ENCODE peak calls at places on chromosomes 13 and 19, in eight cellular contexts. W is stomach; B is Peyer's patch; U is thoracic aorta; Z is CD4-positive, CD25-positive, alpha-beta regulatory T cell; V is MM.1S; C is mesenchymal stem cell; F is uterus. R is an unnamed sample.

GRCh38 chr13:33178197-33178699 is 107.3 kb downstream of the STARD13 start:
- DNase-seq in W (no peak), B (no peak), U (no peak), Z (no peak), V (no peak), C (no peak), F (no peak), R (no peak)

GRCh38 chr13:23570099-23570926 is at the start of gene TNFRSF19:
- DNase-seq in W (no peak), B (no peak), U (no peak), Z (no peak), V (no peak), C (peak; percentile 56), F (peak; percentile 78), R (no peak)

GRCh38 chr13:21402586-21403307 is 56.4 kb downstream of the ZDHHC20 start:
- DNase-seq in W (no peak), B (no peak), U (no peak), Z (no peak), V (no peak), C (peak; percentile 51), F (no peak), R (no peak)

GRCh38 chr19:7550987-7551761 is 15.7 kb downstream of the PNPLA6 start:
- DNase-seq in W (peak; percentile 85), B (peak; percentile 77), U (no peak), Z (no peak), V (peak; percentile 89), C (peak; percentile 21), F (peak; percentile 68), R (no peak)

GRCh38 chr13:30792257-30793000 is 57.1 kb downstream of the ALOX5AP start:
- DNase-seq in W (peak; percentile 71), B (peak; percentile 75), U (peak; percentile 38), Z (no peak), V (no peak), C (peak; percentile 93), F (peak; percentile 78), R (no peak)

GRCh38 chr13:59774511-59774911 is 389.2 kb downstream of the DIAPH3 start:
- DNase-seq in W (no peak), B (no peak), U (no peak), Z (no peak), V (no peak), C (peak; percentile 70), F (no peak), R (no peak)

GRCh38 chr19:15118248-15118647 is 11.0 kb downstream of the SYDE1 start:
- DNase-seq in W (no peak), B (no peak), U (no peak), Z (no peak), V (no peak), C (no peak), F (no peak), R (no peak)

GRCh38 chr13:38921081-38921480 is 69.5 kb downstream of the STOML3 start:
- DNase-seq in W (no peak), B (no peak), U (no peak), Z (no peak), V (no peak), C (no peak), F (no peak), R (no peak)

GRCh38 chr19:11496391-11497163 is 9.1 kb downstream of the ZNF653 start:
- DNase-seq in W (peak; percentile 76), B (peak; percentile 83), U (peak; percentile 27), Z (peak; percentile 41), V (peak; percentile 39), C (peak; percentile 84), F (peak; percentile 70), R (no peak)

GRCh38 chr13:33665776-33666175 is 152.2 kb upstream of the RFC3 start:
- DNase-seq in W (no peak), B (no peak), U (no peak), Z (no peak), V (no peak), C (no peak), F (no peak), R (no peak)

GRCh38 chr13:41597348-41598041 is 140.1 kb downstream of the RGCC start:
- DNase-seq in W (no peak), B (no peak), U (no peak), Z (no peak), V (no peak), C (no peak), F (no peak), R (no peak)

GRCh38 chr19:47541507-47541906 is 26.6 kb upstream of the NAPA start:
- DNase-seq in W (no peak), B (peak; percentile 55), U (no peak), Z (no peak), V (no peak), C (peak; percentile 80), F (no peak), R (no peak)

GRCh38 chr13:108494991-108495661 is 134.3 kb upstream of the MYO16 start:
- DNase-seq in W (no peak), B (no peak), U (no peak), Z (no peak), V (no peak), C (peak; percentile 10), F (no peak), R (no peak)

GRCh38 chr13:21435710-21436151 is 23.4 kb downstream of the ZDHHC20 start:
- DNase-seq in W (peak; percentile 68), B (peak; percentile 80), U (peak; percentile 13), Z (peak; percentile 4), V (peak; percentile 12), C (peak; percentile 87), F (peak; percentile 51), R (no peak)

GRCh38 chr13:105139048-105139379 is 1396.4 kb downstream of the EFNB2 start:
- DNase-seq in W (no peak), B (no peak), U (no peak), Z (no peak), V (peak; percentile 13), C (no peak), F (no peak), R (no peak)
- H3K4me1 ChIP-seq in W (no peaks in the 10 kb centered on the region), B (no peaks in the 10 kb centered on the region), U (peaks cover 3% of the 10 kb centered on the region), Z (peaks cover 12% of the 10 kb centered on the region), V (peaks cover 8% of the 10 kb centered on the region), C (no peaks in the 10 kb centered on the region), F (no peaks in the 10 kb centered on the region), R (no peaks in the 10 kb centered on the region)

DNA sequence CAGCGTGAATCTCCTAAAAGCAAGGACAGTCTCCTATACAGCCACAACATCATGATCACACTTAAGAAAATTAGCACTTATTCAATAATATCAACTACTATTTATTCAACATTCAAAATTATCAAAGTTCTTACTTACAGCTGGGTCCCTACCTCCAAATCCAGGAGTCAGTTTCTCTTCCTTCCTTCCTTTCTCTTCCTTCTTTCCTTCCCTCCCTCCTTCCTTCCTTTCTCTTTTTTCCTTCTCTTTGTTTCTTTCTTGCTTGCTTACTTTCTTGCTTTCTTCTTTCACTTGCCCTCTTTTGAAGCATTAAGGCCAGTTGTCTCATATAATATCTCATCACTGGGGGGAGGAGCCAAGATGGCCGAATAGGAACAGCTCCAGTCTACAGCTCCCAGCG is 107.6 kb downstream of the DCT start:
- DNase-seq in W (no peak), B (no peak), U (no peak), Z (no peak), V (no peak), C (no peak), F (no peak), R (no peak)
- H3K27ac ChIP-seq in W (no peak overlapping the region), B (no peak overlapping the region), U (no peak overlapping the region), Z (no peak overlapping the region), V (no peak overlapping the region), C (no peak overlapping the region), F (no peak overlapping the region), R (no peak overlapping the region)

DNA sequence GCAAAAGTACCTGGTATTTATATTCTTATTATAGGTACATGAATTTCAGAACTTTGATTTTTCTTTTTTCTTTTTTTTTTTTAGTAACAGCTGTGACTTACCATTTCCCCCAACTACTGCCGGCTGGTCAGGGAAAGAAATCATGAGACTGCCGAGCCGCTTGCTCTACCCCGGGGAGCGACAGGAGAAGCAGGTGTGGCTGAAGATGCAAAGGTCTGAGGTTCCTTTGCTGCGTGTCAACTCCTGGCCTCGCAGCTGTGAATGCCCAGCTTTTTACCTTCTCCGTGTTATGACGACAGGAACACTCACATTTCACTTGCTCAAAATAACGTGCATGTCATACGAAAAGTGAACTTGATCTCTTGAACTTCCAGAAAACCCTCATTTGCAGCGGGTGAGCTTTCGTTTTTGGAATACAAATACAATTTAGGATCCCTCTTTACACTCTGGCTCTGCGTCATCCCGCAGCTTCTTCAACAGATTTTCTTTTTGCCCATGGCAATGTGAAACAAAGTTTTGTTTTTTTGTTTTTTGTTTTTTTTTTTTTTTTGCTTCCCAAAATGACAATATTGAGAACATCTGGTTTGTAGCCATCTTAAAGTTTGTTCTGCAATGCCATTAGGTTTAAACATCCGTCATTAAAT is 117.9 kb downstream of the EFNB2 start:
- DNase-seq in W (no peak), B (peak; percentile 51), U (no peak), Z (no peak), V (no peak), C (no peak), F (no peak), R (no peak)
- H3K4me3 ChIP-seq in W (no peak overlapping the region), B (no peak overlapping the region), U (no peak overlapping the region), Z (no peak overlapping the region), V (no peak overlapping the region), C (no peak overlapping the region), F (no peak overlapping the region), R (no peak overlapping the region)

DNA sequence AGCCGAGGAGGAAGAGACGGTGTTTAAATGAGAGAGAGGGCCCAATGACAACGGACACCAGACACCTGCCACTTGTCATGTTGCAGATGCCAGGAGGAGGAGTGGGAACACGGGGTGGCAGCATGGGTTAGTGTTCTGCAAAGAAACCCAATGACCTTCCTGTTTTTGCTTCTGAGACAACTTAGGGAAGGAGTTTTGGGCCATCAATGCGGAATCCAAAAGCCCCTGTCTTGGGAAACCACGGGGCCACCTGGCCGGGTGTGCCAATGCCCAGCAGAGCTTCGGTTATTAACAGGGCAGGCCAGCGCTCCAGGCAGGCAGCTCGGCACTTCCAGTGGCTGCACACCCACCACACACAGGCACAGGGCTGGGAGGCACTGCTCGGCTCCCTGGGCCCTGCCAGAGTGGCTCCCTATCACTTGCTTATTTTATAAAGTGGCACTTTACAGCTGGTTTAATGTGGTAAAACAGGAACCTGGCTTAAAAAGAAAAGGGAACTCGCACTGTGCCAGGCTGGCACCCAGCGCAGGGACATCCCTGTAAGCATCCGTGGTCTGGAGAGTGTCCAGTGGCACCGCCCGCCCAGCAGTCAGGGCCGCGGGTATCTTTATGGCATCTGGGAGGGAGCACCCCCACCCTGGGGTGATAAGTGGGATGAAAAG is 19.1 kb downstream of the ELL start:
- DNase-seq in W (no peak), B (no peak), U (no peak), Z (no peak), V (no peak), C (no peak), F (no peak), R (no peak)
- H3K4me1 ChIP-seq in W (peaks cover 88% of the 10 kb centered on the region), B (peaks cover 58% of the 10 kb centered on the region), U (peaks cover 91% of the 10 kb centered on the region), Z (peaks cover 52% of the 10 kb centered on the region), V (peaks cover 24% of the 10 kb centered on the region), C (peaks cover 60% of the 10 kb centered on the region), F (no peaks in the 10 kb centered on the region), R (no peaks in the 10 kb centered on the region)

DNA sequence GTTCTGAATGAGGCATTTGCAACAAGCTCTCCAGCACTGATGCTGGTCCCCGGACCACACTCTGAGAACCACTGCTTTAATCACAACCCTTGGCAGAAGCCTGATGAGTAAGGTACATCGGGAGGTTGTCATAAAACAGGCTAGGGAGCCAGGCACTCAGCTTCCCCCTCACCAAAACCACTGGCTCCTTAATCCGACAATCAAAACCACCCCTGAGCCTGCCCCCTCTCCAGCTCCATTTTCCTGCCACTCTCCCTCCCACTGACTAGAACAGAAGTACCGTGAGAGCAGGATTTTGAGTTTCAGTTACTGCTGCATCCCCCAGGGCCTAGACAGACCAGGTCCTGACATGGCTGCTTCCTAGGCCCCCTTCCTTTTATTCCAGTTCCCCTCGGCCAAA is 7.2 kb downstream of the GSK3A start:
- DNase-seq in W (no peak), B (no peak), U (no peak), Z (no peak), V (no peak), C (no peak), F (no peak), R (no peak)
- H3K27ac ChIP-seq in W (no peak overlapping the region), B (no peak overlapping the region), U (no peak overlapping the region), Z (no peak overlapping the region), V (no peak overlapping the region), C (no peak overlapping the region), F (no peak overlapping the region), R (no peak overlapping the region)